ENCODE peak calls at places on chromosome 2, in ten cellular contexts. A, F, E, O, X, P, G, V, R and J are unnamed samples.

GRCh38 chr2:27655155-27655951 is 8.1 kb downstream of the SUPT7L start:
- DNase-seq in A (no peak), F (no peak), E (peak; percentile 89), O (no peak), X (no peak), P (no peak), G (no peak), V (no peak), R (no peak), J (no peak)

GRCh38 chr2:20378891-20379519 is 28.4 kb upstream of the PUM2 start:
- DNase-seq in A (peak; percentile 90), F (peak; percentile 92), E (peak; percentile 73), O (peak; percentile 74), X (peak; percentile 86), P (peak; percentile 21), G (peak; percentile 79), V (peak; percentile 60), R (peak; percentile 95), J (peak; percentile 82)

GRCh38 chr2:231563378-231563961 is 29.2 kb upstream of the TEX44 start:
- DNase-seq in A (peak; percentile 64), F (peak; percentile 60), E (peak; percentile 65), O (no peak), X (peak; percentile 78), P (no peak), G (peak; percentile 33), V (no peak), R (no peak), J (peak; percentile 43)

GRCh38 chr2:238940806-238941205 is 92.9 kb downstream of the TWIST2 start:
- DNase-seq in A (no peak), F (no peak), E (no peak), O (no peak), X (no peak), P (no peak), G (no peak), V (no peak), R (peak; percentile 61), J (no peak)

GRCh38 chr2:7024261-7024660 is 107.0 kb downstream of the RNF144A start:
- DNase-seq in A (no peak), F (no peak), E (no peak), O (no peak), X (no peak), P (no peak), G (no peak), V (no peak), R (no peak), J (no peak)

GRCh38 chr2:45778720-45779171 is 127.3 kb downstream of the PRKCE start:
- DNase-seq in A (peak; percentile 79), F (peak; percentile 72), E (peak; percentile 89), O (no peak), X (peak; percentile 78), P (peak; percentile 78), G (peak; percentile 72), V (peak; percentile 20), R (no peak), J (peak; percentile 83)

GRCh38 chr2:109726666-109727270 is 67.3 kb upstream of the RGPD5 start:
- DNase-seq in A (no peak), F (no peak), E (no peak), O (no peak), X (no peak), P (no peak), G (no peak), V (no peak), R (peak; percentile 25), J (peak; percentile 82)

GRCh38 chr2:216465580-216466197 is 33.0 kb upstream of the RPL37A start:
- DNase-seq in A (no peak), F (no peak), E (no peak), O (no peak), X (no peak), P (no peak), G (no peak), V (no peak), R (no peak), J (no peak)

DNA sequence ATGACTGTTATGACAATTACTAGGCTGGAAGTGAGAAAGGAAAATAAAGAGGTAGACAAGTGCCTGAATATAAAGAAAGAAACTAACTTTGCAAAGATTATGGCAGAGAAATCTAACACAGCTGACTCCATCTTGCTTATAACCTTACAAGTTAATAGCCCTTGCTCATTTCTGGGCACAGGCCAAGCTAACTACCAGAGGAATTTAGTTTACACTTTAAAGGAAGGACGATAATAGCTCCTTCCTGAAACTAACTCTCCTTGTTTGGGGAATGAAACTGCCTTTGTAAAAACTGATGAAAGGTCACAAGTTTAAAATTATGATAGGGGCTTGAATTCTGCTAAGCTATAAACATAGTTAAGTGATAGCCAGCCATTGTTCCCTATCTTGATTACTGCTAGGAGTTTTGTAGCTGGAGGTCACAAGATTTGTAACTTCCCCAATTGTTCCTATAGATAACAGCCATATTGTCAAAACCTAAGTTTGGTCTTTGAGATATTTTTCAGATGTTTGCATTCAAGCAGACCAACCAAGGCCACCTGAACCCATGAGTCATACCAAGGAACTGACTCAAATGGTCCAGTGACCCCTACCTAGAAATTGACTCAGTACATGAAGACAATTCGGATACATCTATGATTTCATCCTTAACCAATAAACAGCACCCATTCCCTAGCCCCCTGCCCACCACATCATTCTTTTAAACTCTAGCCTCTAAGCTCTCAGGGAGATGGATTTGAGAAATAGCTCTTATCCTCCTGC is 209.2 kb upstream of the LRATD1 start:
- DNase-seq in A (no peak), F (no peak), E (peak; percentile 8), O (no peak), X (no peak), P (no peak), G (no peak), V (no peak), R (no peak), J (peak; percentile 55)
- H3K27ac ChIP-seq in A (no peak overlapping the region), F (no peak overlapping the region), E (no peak overlapping the region), O (no peak overlapping the region), X (no peak overlapping the region), P (no peak overlapping the region), G (no peak overlapping the region), V (no peak overlapping the region), R (no peak overlapping the region), J (no peak overlapping the region)

GRCh38 chr2:170924969-170925368 is 4.1 kb upstream of the GORASP2 start:
- DNase-seq in A (no peak), F (no peak), E (no peak), O (no peak), X (no peak), P (no peak), G (no peak), V (no peak), R (no peak), J (no peak)

GRCh38 chr2:170926743-170927297 is 2.2 kb upstream of the GORASP2 start:
- DNase-seq in A (no peak), F (no peak), E (no peak), O (no peak), X (no peak), P (no peak), G (no peak), V (no peak), R (no peak), J (no peak)

GRCh38 chr2:170922683-170923494 is 6.2 kb upstream of the GORASP2 start:
- DNase-seq in A (no peak), F (no peak), E (no peak), O (no peak), X (no peak), P (no peak), G (no peak), V (no peak), R (no peak), J (no peak)

GRCh38 chr2:170925923-170926322 is 3.1 kb upstream of the GORASP2 start:
- DNase-seq in A (no peak), F (no peak), E (no peak), O (no peak), X (no peak), P (no peak), G (no peak), V (no peak), R (no peak), J (no peak)

GRCh38 chr2:170923799-170924198 is 5.3 kb upstream of the GORASP2 start:
- DNase-seq in A (no peak), F (no peak), E (no peak), O (no peak), X (no peak), P (no peak), G (no peak), V (no peak), R (no peak), J (no peak)
- H3K9me3 ChIP-seq in A (no peaks in the 10 kb centered on the region), F (no peaks in the 10 kb centered on the region), E (peaks cover under 1% of the 10 kb centered on the region), O (peaks cover 5% of the 10 kb centered on the region), X (peaks cover 8% of the 10 kb centered on the region), P (no peaks in the 10 kb centered on the region), G (peaks cover 15% of the 10 kb centered on the region), V (no peaks in the 10 kb centered on the region), R (no peaks in the 10 kb centered on the region), J (no peaks in the 10 kb centered on the region)

GRCh38 chr2:144233226-144234114 is 286.4 kb downstream of the ZEB2 start:
- DNase-seq in A (no peak), F (no peak), E (no peak), O (no peak), X (no peak), P (no peak), G (no peak), V (no peak), R (no peak), J (no peak)

GRCh38 chr2:144237108-144237507 is 282.8 kb downstream of the ZEB2 start:
- DNase-seq in A (no peak), F (no peak), E (no peak), O (no peak), X (no peak), P (no peak), G (no peak), V (no peak), R (no peak), J (no peak)

GRCh38 chr2:144237845-144238637 is 281.9 kb downstream of the ZEB2 start:
- DNase-seq in A (no peak), F (no peak), E (no peak), O (no peak), X (no peak), P (no peak), G (no peak), V (no peak), R (no peak), J (no peak)

GRCh38 chr2:144230452-144231085 is 289.4 kb downstream of the ZEB2 start:
- DNase-seq in A (no peak), F (no peak), E (peak; percentile 47), O (no peak), X (no peak), P (no peak), G (no peak), V (no peak), R (no peak), J (no peak)

GRCh38 chr2:144234115-144234772 is 285.7 kb downstream of the ZEB2 start:
- DNase-seq in A (no peak), F (no peak), E (no peak), O (no peak), X (no peak), P (no peak), G (no peak), V (no peak), R (no peak), J (no peak)
- H3K4me1 ChIP-seq in A (peaks cover 23% of the 10 kb centered on the region), F (peaks cover 2% of the 10 kb centered on the region), E (peaks cover 19% of the 10 kb centered on the region), O (no peaks in the 10 kb centered on the region), X (no peaks in the 10 kb centered on the region), P (no peaks in the 10 kb centered on the region), G (no peaks in the 10 kb centered on the region), V (no peaks in the 10 kb centered on the region), R (no peaks in the 10 kb centered on the region), J (no peaks in the 10 kb centered on the region)

DNA sequence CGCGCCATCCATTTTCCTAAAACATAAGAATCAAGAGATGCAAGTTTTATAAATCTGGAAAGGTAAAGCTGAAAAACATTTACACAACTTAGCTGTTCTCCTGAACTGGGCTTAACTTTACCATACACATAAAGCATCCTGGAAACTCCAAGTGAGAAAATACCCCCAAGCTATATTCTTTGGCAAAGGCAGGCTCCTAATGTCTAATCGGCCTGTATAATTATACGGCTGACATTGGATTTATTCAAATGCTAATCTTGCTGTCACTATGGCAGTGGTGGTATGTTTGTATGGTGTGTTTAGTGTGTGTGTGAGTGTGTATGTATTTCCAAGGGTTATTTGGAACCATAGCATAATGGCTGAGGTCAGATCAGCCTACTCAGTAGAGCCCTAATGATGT is 1031.7 kb upstream of the ZEB2 start:
- DNase-seq in A (no peak), F (no peak), E (no peak), O (no peak), X (no peak), P (no peak), G (no peak), V (no peak), R (no peak), J (no peak)
- H3K27ac ChIP-seq in A (no peak overlapping the region), F (no peak overlapping the region), E (no peak overlapping the region), O (no peak overlapping the region), X (no peak overlapping the region), P (no peak overlapping the region), G (no peak overlapping the region), V (no peak overlapping the region), R (no peak overlapping the region), J (no peak overlapping the region)